ENCODE peak calls at places on chromosomes 11 and 22, in four cellular contexts. X, A, Q and L are unnamed samples.

GRCh38 chr11:33778682-33779081 is 4.4 kb upstream of the FBXO3 start:
- DNase-seq in X (peak), A (no peak), Q (no peak), L (no peak)

GRCh38 chr22:27748355-27749168 is 53.0 kb downstream of the MN1 start:
- DNase-seq in X (no peak), A (no peak), Q (no peak), L (no peak)

GRCh38 chr11:79381036-79381435 is 59.8 kb downstream of the TENM4 start:
- DNase-seq in X (no peak), A (no peak), Q (no peak), L (no peak)

GRCh38 chr11:29578806-29579205 is 438.0 kb downstream of the KCNA4 start:
- DNase-seq in X (no peak), A (no peak), Q (no peak), L (no peak)

GRCh38 chr11:6505577-6506240 is 8.6 kb downstream of the DNHD1 start:
- DNase-seq in X (peak), A (no peak), Q (peak), L (no peak)

GRCh38 chr11:68929706-68930605 is 26.3 kb downstream of the IGHMBP2 start:
- DNase-seq in X (no peak), A (no peak), Q (no peak), L (no peak)

GRCh38 chr11:31233425-31233824 is 136.1 kb downstream of the DCDC1 start:
- DNase-seq in X (no peak), A (no peak), Q (no peak), L (peak)

GRCh38 chr22:39148024-39148726 is 4.3 kb downstream of the CBX7 start:
- DNase-seq in X (no peak), A (no peak), Q (no peak), L (no peak)

GRCh38 chr11:126816655-126817054 is 183.9 kb downstream of the KIRREL3 start:
- DNase-seq in X (peak), A (no peak), Q (no peak), L (no peak)

GRCh38 chr22:19941365-19942070 is at the start of the genes COMT and TXNRD2:
- DNase-seq in X (peak), A (peak), Q (no peak), L (peak)

GRCh38 chr22:19942071-19942885 is 660 bp upstream of the TXNRD2 start:
- DNase-seq in X (no peak), A (peak), Q (no peak), L (peak)

GRCh38 chr22:19940536-19941364 is 822 bp upstream of the COMT start:
- DNase-seq in X (no peak), A (peak), Q (no peak), L (no peak)

GRCh38 chr22:19942886-19943664 is 1.5 kb upstream of the TXNRD2 start:
- DNase-seq in X (peak), A (peak), Q (peak), L (no peak)

DNA sequence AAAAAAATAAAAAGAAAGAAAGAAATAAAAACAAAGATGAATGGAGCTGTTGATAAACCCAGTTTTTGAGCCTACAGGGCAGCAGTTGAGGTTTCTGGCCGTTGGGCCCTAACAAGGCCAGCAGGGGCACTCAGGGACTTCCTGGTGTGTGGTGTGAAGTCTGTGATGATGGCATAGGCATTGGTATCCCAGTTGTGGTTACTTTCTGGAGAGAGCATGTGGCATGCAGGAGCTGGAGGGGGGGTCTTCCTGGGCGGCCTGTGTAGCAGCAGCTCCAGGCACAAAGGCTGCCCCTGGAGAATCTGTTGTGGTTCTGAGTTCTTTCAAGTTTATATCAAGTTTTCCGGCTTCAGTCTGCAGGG is 2.0 kb upstream of the TXNRD2 start:
- DNase-seq in X (no peak), A (peak), Q (peak), L (no peak)
- TF ChIP-seq CTCF in X (peak), A (no peak), Q (no peak), L (no peak)

DNA sequence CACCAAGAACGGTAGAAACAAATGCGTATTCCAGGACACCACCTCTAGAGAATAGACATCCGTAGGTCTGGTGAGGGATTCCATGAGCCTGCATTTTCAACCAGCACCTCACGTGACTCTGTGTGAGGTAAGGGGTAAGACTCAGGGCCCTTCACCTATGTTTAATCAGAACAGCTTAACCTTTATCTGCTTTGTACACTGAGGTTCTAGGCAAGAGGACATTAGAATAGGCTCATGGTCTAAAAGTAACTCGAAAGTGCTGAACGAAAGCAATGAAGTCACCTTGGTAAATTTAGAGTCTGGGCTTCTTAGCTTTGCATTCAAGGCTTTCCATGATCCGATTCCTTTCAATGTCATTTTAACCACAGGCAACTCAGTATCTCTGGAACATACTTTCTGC is 270.5 kb upstream of the CADM1 start:
- DNase-seq in X (no peak), A (no peak), Q (no peak), L (no peak)
- H3K4me3 ChIP-seq in X (no peak), A (no peak), Q (no peak), L (no peak)

DNA sequence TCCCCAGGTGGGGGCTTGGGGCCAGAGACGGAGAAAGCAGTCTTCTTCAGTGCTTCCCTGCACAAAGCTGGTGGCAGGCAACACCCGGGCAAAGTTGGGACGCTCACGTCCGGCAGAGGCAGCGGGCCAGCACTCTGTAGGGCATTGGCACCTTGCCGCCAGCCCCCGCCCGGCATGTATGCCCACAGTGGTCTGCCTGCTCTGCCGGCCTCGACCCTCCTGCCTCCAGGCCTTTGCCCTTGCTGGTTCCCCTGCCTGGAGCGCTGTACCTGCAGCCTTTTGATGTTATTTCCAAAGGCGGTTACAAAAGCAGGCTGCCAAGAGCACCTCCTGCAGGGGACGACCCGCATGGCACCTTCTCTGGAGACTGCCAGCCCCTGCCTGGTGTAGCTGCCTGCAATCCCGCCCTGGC is 56.5 kb upstream of the SHISAL1 start:
- DNase-seq in X (no peak), A (peak), Q (no peak), L (no peak)
- TF ChIP-seq CTCF in X (peak), A (no peak), Q (no peak), L (peak)

GRCh38 chr11:3162410-3163240 is 2.5 kb downstream of the OSBPL5 start:
- DNase-seq in X (no peak), A (no peak), Q (no peak), L (no peak)
- H3K4me3 ChIP-seq in X (no peak), A (no peak), Q (no peak), L (no peak)

DNA sequence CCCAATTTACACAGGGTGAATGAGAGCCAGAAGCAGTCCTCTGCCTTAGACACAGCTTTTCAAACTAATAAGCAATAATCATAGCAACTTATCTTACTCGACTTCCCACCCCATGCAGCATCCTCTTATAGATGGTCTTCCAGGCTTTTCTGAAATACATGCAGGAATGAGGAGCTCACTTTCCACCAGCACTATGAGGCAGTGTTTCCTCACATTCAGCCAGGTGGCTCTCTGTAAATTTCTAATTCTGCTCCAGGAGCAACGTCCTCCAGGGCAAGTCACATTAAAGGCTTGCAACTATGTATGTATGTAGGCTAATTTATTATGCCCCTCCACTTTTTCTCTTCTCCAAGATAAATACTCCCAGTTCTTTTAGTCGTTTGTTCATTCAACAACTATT is 60.0 kb downstream of the PAK1 start:
- DNase-seq in X (no peak), A (no peak), Q (no peak), L (no peak)
- TF ChIP-seq CTCF in X (no peak), A (no peak), Q (no peak), L (peak)

DNA sequence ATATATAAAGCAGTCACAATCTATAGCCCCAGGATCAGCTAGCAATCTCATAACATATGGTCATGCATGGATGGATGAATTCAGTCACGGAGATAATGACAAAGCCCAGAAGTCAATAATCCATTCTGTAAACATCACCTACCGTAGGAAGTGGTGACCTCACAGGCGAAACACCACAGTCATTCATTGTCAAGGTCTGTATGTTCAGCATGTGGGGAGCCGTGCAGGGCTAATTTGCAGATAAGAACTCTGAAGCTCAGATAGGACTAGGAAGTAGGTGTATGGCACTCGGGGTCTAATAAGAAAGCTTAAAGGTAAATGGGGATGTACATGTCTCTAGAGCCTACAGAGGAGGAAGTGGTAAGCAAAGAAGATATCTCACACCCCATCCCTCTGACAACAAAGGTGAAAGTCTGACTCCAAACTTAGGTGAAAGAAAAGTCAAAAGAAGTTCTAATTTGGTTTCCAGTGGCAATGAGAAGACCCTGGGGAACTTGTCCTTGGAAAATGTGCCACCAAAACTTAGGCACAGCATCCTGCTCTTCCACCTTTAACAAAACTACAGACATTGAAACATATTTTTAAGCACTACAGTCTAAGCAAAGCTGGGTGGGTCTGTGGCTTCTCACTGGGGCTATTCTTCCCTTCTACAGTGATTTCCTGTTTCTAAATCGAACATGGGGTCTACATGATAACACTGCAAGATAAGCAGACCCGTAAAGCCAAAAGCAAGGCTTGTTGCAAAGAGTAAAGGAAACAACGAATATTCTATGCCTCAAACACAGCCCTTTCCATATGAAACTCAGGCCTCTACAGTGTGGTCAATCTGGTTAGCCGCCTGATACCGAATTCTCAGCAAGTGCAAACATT is 5.2 kb downstream of the CRTAM start:
- DNase-seq in X (no peak), A (no peak), Q (no peak), L (no peak)
- H3K4me3 ChIP-seq in X (no peak), A (no peak), Q (no peak), L (no peak)

GRCh38 chr11:8219257-8220021 is 44.2 kb downstream of the LMO1 start:
- DNase-seq in X (peak), A (no peak), Q (peak), L (peak)
- TF ChIP-seq CTCF in X (peak), A (peak), Q (peak), L (peak)

DNA sequence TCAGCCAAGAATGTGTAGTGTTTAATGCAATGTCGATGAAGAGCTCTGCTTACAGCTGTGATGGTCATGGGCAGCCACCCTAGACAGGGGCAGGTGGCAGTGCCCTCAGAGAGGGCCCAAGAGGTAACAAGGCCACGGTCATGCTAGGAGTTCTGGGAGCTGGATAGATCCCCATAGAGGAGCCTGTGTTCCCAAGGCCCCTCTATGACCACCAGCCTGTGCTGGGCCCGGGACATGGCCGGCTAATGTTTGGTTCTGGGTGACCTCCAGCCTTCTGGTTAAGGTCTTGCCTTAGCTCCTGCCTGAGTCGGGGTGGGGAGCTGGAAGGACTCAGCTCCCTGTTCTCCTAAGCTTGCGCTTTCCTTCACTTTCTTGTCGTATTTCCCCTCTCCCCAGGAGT is 65.1 kb downstream of the GRIK4 start:
- DNase-seq in X (no peak), A (peak), Q (no peak), L (no peak)
- H3K4me3 ChIP-seq in X (no peak), A (no peak), Q (no peak), L (no peak)

DNA sequence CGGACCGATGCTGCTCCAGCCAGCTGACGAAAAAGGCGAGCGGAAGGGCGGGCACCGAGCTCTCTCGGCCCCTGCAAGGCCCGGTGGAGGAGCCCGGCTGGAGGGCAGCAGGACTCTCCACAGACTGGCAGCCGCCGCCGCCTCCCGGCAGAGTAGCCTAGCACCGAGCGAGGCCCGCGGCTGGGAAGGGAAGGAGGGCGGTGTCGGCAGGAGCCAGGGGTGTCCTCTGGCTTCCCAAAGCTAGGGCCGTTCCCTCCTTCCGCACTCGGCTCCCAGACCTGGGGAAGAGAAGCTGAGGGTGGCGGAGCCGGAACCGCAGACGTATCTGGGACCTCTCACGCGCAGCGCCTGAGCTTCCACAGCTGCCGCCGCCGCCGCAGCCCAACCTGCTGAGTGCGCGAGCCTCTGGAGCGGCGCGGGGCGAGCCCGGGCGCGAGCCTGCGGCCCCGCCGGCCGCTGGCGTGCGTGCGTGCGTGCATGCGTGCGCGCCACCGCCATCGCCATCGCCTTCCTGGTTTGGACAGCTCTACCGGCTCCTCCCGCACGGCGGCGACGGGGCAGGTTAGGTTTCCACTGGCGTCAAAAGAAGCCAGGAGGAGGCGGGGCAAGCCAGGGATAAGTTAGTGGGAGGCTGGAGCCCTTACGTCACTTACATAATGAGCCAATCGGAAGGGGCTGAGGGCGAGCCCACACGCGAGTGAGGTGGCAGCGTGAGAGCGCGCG is at the start of gene RAB6A:
- DNase-seq in X (peak), A (peak), Q (peak), L (peak)
- TF ChIP-seq CTCF in X (peak), A (peak), Q (no peak), L (peak)

GRCh38 chr11:1907955-1908354 is 11.5 kb upstream of the TNNT3 start:
- DNase-seq in X (no peak), A (no peak), Q (no peak), L (no peak)
- H3K4me3 ChIP-seq in X (no peak), A (no peak), Q (no peak), L (no peak)